ENCODE peak calls at places on chromosomes 3 and 15, in five cellular contexts. One of them, this sample, is unnamed.
A peak's percentile ranks its signal among the peaks of the same experiment; 100 is the strongest.

GRCh38 chr3:137084579-137084978 is 126.8 kb downstream of the IL20RB start:
- DNase-seq in progenitor cell of endocrine pancreas: no peak
- DNase-seq in NCI-H146: no peak
- DNase-seq in activated T-cell treated with anti-CD3 and anti-CD28 coated beads for 4 hours: no peak
- DNase-seq in MCF 10A: no peak
- DNase-seq in this sample: no peak

GRCh38 chr3:143978263-143978631 is 6.6 kb downstream of the DIPK2A start:
- DNase-seq in activated T-cell treated with anti-CD3 and anti-CD28 coated beads for 4 hours: no peak
- DNase-seq in progenitor cell of endocrine pancreas: no peak
- DNase-seq in NCI-H146: no peak
- DNase-seq in MCF 10A: no peak
- DNase-seq in this sample: no peak

GRCh38 chr15:65192016-65192415 is 6.9 kb upstream of the CLPX start:
- DNase-seq in activated T-cell treated with anti-CD3 and anti-CD28 coated beads for 4 hours: no peak
- DNase-seq in MCF 10A: no peak
- DNase-seq in NCI-H146: no peak
- DNase-seq in progenitor cell of endocrine pancreas: no peak
- DNase-seq in this sample: no peak

GRCh38 chr3:150787741-150788370 is 24.9 kb upstream of the SIAH2 start:
- DNase-seq in activated T-cell treated with anti-CD3 and anti-CD28 coated beads for 4 hours: peak; percentile 74
- DNase-seq in MCF 10A: peak; percentile 57
- DNase-seq in progenitor cell of endocrine pancreas: peak; percentile 71
- DNase-seq in NCI-H146: peak; percentile 88
- DNase-seq in this sample: peak; percentile 47

GRCh38 chr15:67125589-67126502 is 60.4 kb downstream of the SMAD3 start:
- DNase-seq in NCI-H146: peak; percentile 8
- DNase-seq in activated T-cell treated with anti-CD3 and anti-CD28 coated beads for 4 hours: no peak
- DNase-seq in MCF 10A: peak; percentile 97
- DNase-seq in progenitor cell of endocrine pancreas: no peak
- DNase-seq in this sample: no peak

GRCh38 chr15:100943074-100943473 is 23.9 kb downstream of the LRRK1 start:
- DNase-seq in activated T-cell treated with anti-CD3 and anti-CD28 coated beads for 4 hours: no peak
- DNase-seq in MCF 10A: no peak
- DNase-seq in progenitor cell of endocrine pancreas: no peak
- DNase-seq in NCI-H146: no peak
- DNase-seq in this sample: no peak

GRCh38 chr15:82551646-82552247 is 11.5 kb upstream of the RPS17 start:
- DNase-seq in progenitor cell of endocrine pancreas: no peak
- DNase-seq in MCF 10A: peak; percentile 39
- DNase-seq in NCI-H146: no peak
- DNase-seq in activated T-cell treated with anti-CD3 and anti-CD28 coated beads for 4 hours: no peak
- DNase-seq in this sample: no peak

GRCh38 chr15:70053703-70054229 is 44.0 kb downstream of the TLE3 start:
- DNase-seq in activated T-cell treated with anti-CD3 and anti-CD28 coated beads for 4 hours: no peak
- DNase-seq in progenitor cell of endocrine pancreas: no peak
- DNase-seq in NCI-H146: no peak
- DNase-seq in MCF 10A: no peak
- DNase-seq in this sample: no peak

GRCh38 chr3:169072494-169072893 is 591.0 kb downstream of the MECOM start:
- DNase-seq in activated T-cell treated with anti-CD3 and anti-CD28 coated beads for 4 hours: no peak
- DNase-seq in NCI-H146: no peak
- DNase-seq in progenitor cell of endocrine pancreas: no peak
- DNase-seq in MCF 10A: no peak
- DNase-seq in this sample: no peak

GRCh38 chr15:82159922-82160321 is 102.6 kb downstream of the EFL1 start:
- DNase-seq in progenitor cell of endocrine pancreas: no peak
- DNase-seq in activated T-cell treated with anti-CD3 and anti-CD28 coated beads for 4 hours: no peak
- DNase-seq in MCF 10A: peak; percentile 94
- DNase-seq in NCI-H146: no peak
- DNase-seq in this sample: no peak

GRCh38 chr3:151278223-151278622 is at the start of gene P2RY14:
- DNase-seq in progenitor cell of endocrine pancreas: no peak
- DNase-seq in MCF 10A: no peak
- DNase-seq in activated T-cell treated with anti-CD3 and anti-CD28 coated beads for 4 hours: no peak
- DNase-seq in NCI-H146: no peak
- DNase-seq in this sample: no peak

GRCh38 chr3:144181062-144181461 is 209.4 kb downstream of the DIPK2A start:
- DNase-seq in activated T-cell treated with anti-CD3 and anti-CD28 coated beads for 4 hours: no peak
- DNase-seq in NCI-H146: no peak
- DNase-seq in progenitor cell of endocrine pancreas: no peak
- DNase-seq in MCF 10A: no peak
- DNase-seq in this sample: no peak

GRCh38 chr15:84552896-84553295 is 47.9 kb upstream of the ZSCAN2 start:
- DNase-seq in NCI-H146: no peak
- DNase-seq in MCF 10A: no peak
- DNase-seq in progenitor cell of endocrine pancreas: no peak
- DNase-seq in activated T-cell treated with anti-CD3 and anti-CD28 coated beads for 4 hours: no peak
- DNase-seq in this sample: no peak

GRCh38 chr3:173465112-173465511 is 67.6 kb downstream of the NLGN1 start:
- DNase-seq in NCI-H146: no peak
- DNase-seq in MCF 10A: peak; percentile 67
- DNase-seq in activated T-cell treated with anti-CD3 and anti-CD28 coated beads for 4 hours: no peak
- DNase-seq in progenitor cell of endocrine pancreas: no peak
- DNase-seq in this sample: no peak

GRCh38 chr3:189507856-189508255 is 123.3 kb upstream of the TP63 start:
- DNase-seq in progenitor cell of endocrine pancreas: no peak
- DNase-seq in MCF 10A: no peak
- DNase-seq in activated T-cell treated with anti-CD3 and anti-CD28 coated beads for 4 hours: no peak
- DNase-seq in NCI-H146: no peak
- DNase-seq in this sample: no peak

GRCh38 chr3:143644370-143645089 is 203.7 kb downstream of the SLC9A9 start:
- DNase-seq in MCF 10A: peak; percentile 85
- DNase-seq in NCI-H146: peak; percentile 92
- DNase-seq in activated T-cell treated with anti-CD3 and anti-CD28 coated beads for 4 hours: no peak
- DNase-seq in progenitor cell of endocrine pancreas: peak; percentile 28
- DNase-seq in this sample: no peak

GRCh38 chr3:101791778-101792177 is 12.8 kb downstream of the NXPE3 start:
- DNase-seq in NCI-H146: no peak
- DNase-seq in MCF 10A: no peak
- DNase-seq in activated T-cell treated with anti-CD3 and anti-CD28 coated beads for 4 hours: no peak
- DNase-seq in progenitor cell of endocrine pancreas: no peak
- DNase-seq in this sample: no peak

GRCh38 chr3:64411101-64411500 is 185.8 kb upstream of the PRICKLE2 start:
- DNase-seq in progenitor cell of endocrine pancreas: no peak
- DNase-seq in NCI-H146: no peak
- DNase-seq in MCF 10A: no peak
- DNase-seq in activated T-cell treated with anti-CD3 and anti-CD28 coated beads for 4 hours: no peak
- DNase-seq in this sample: no peak

GRCh38 chr15:98308117-98308516 is 340.2 kb upstream of the IGF1R start:
- DNase-seq in activated T-cell treated with anti-CD3 and anti-CD28 coated beads for 4 hours: no peak
- DNase-seq in progenitor cell of endocrine pancreas: no peak
- DNase-seq in NCI-H146: no peak
- DNase-seq in MCF 10A: no peak
- DNase-seq in this sample: no peak

GRCh38 chr3:16801698-16802097 is 83.1 kb upstream of the PLCL2 start:
- DNase-seq in NCI-H146: no peak
- DNase-seq in MCF 10A: no peak
- DNase-seq in activated T-cell treated with anti-CD3 and anti-CD28 coated beads for 4 hours: no peak
- DNase-seq in progenitor cell of endocrine pancreas: no peak
- DNase-seq in this sample: no peak

GRCh38 chr15:47374222-47374621 is 343.1 kb upstream of the SEMA6D start:
- DNase-seq in MCF 10A: peak; percentile 31
- DNase-seq in activated T-cell treated with anti-CD3 and anti-CD28 coated beads for 4 hours: no peak
- DNase-seq in NCI-H146: no peak
- DNase-seq in progenitor cell of endocrine pancreas: no peak
- DNase-seq in this sample: no peak

GRCh38 chr15:62972814-62973213 is 69.7 kb upstream of the TPM1 start:
- DNase-seq in NCI-H146: no peak
- DNase-seq in activated T-cell treated with anti-CD3 and anti-CD28 coated beads for 4 hours: no peak
- DNase-seq in progenitor cell of endocrine pancreas: no peak
- DNase-seq in MCF 10A: peak; percentile 93
- DNase-seq in this sample: no peak

GRCh38 chr3:105436687-105437086 is 70.0 kb downstream of the ALCAM start:
- DNase-seq in progenitor cell of endocrine pancreas: no peak
- DNase-seq in MCF 10A: no peak
- DNase-seq in activated T-cell treated with anti-CD3 and anti-CD28 coated beads for 4 hours: no peak
- DNase-seq in NCI-H146: no peak
- DNase-seq in this sample: no peak

GRCh38 chr3:173799073-173799830 is 401.7 kb downstream of the NLGN1 start:
- DNase-seq in progenitor cell of endocrine pancreas: no peak
- DNase-seq in NCI-H146: no peak
- DNase-seq in activated T-cell treated with anti-CD3 and anti-CD28 coated beads for 4 hours: no peak
- DNase-seq in MCF 10A: no peak
- DNase-seq in this sample: no peak

GRCh38 chr15:35545316-35545824 is 595 bp downstream of the DPH6 start:
- DNase-seq in NCI-H146: peak; percentile 62
- DNase-seq in progenitor cell of endocrine pancreas: no peak
- DNase-seq in activated T-cell treated with anti-CD3 and anti-CD28 coated beads for 4 hours: peak; percentile 5
- DNase-seq in MCF 10A: peak; percentile 58
- DNase-seq in this sample: no peak

GRCh38 chr15:39784638-39785037 is 2.0 kb upstream of the FSIP1 start:
- DNase-seq in progenitor cell of endocrine pancreas: no peak
- DNase-seq in activated T-cell treated with anti-CD3 and anti-CD28 coated beads for 4 hours: no peak
- DNase-seq in NCI-H146: no peak
- DNase-seq in MCF 10A: no peak
- DNase-seq in this sample: no peak

GRCh38 chr15:57861805-57862586 is 155.5 kb downstream of the POLR2M start:
- DNase-seq in NCI-H146: no peak
- DNase-seq in progenitor cell of endocrine pancreas: no peak
- DNase-seq in MCF 10A: peak; percentile 76
- DNase-seq in activated T-cell treated with anti-CD3 and anti-CD28 coated beads for 4 hours: no peak
- DNase-seq in this sample: no peak

GRCh38 chr3:61613666-61614065 is 52.3 kb downstream of the PTPRG start:
- DNase-seq in progenitor cell of endocrine pancreas: no peak
- DNase-seq in MCF 10A: no peak
- DNase-seq in NCI-H146: no peak
- DNase-seq in activated T-cell treated with anti-CD3 and anti-CD28 coated beads for 4 hours: no peak
- DNase-seq in this sample: no peak

This sample was measured in DMS79.